ENCODE peak calls at places on chromosome 4, in five cellular contexts. One of them, this sample, is unnamed.

GRCh38 chr4:3204021-3204431 is 44.9 kb upstream of the MSANTD1 start:
- DNase-seq in effector memory CD4-positive, alpha-beta T cell: no peak
- DNase-seq in HFF-Myc: no peak
- DNase-seq in brain microvascular endothelial cell: peak
- DNase-seq in dorsolateral prefrontal cortex: no peak
- DNase-seq in this sample: no peak

GRCh38 chr4:88592600-88593448 is 544 bp downstream of the HERC3 start:
- DNase-seq in effector memory CD4-positive, alpha-beta T cell: peak
- DNase-seq in HFF-Myc: no peak
- DNase-seq in brain microvascular endothelial cell: peak
- DNase-seq in dorsolateral prefrontal cortex: peak
- DNase-seq in this sample: no peak

GRCh38 chr4:73409012-73409862 is 5.2 kb downstream of the ALB start:
- DNase-seq in effector memory CD4-positive, alpha-beta T cell: no peak
- DNase-seq in HFF-Myc: no peak
- DNase-seq in brain microvascular endothelial cell: no peak
- DNase-seq in dorsolateral prefrontal cortex: no peak
- DNase-seq in this sample: no peak

GRCh38 chr4:173835863-173836262 is 305.8 kb upstream of the HAND2 start:
- DNase-seq in effector memory CD4-positive, alpha-beta T cell: no peak
- DNase-seq in HFF-Myc: no peak
- DNase-seq in brain microvascular endothelial cell: peak
- DNase-seq in dorsolateral prefrontal cortex: no peak
- DNase-seq in this sample: no peak

GRCh38 chr4:40269133-40269532 is 66.0 kb upstream of the CHRNA9 start:
- DNase-seq in effector memory CD4-positive, alpha-beta T cell: no peak
- DNase-seq in HFF-Myc: no peak
- DNase-seq in brain microvascular endothelial cell: no peak
- DNase-seq in dorsolateral prefrontal cortex: no peak
- DNase-seq in this sample: no peak

GRCh38 chr4:147173797-147174196 is 228.1 kb upstream of the TTC29 start:
- DNase-seq in effector memory CD4-positive, alpha-beta T cell: no peak
- DNase-seq in HFF-Myc: no peak
- DNase-seq in brain microvascular endothelial cell: no peak
- DNase-seq in dorsolateral prefrontal cortex: no peak
- DNase-seq in this sample: no peak

GRCh38 chr4:5963611-5964010 is 54.6 kb downstream of the C4orf50 start:
- DNase-seq in effector memory CD4-positive, alpha-beta T cell: no peak
- DNase-seq in HFF-Myc: no peak
- DNase-seq in brain microvascular endothelial cell: no peak
- DNase-seq in dorsolateral prefrontal cortex: no peak
- DNase-seq in this sample: no peak

GRCh38 chr4:56752985-56753384 is 68.5 kb downstream of the SPINK2 start:
- DNase-seq in effector memory CD4-positive, alpha-beta T cell: no peak
- DNase-seq in HFF-Myc: no peak
- DNase-seq in brain microvascular endothelial cell: no peak
- DNase-seq in dorsolateral prefrontal cortex: no peak
- DNase-seq in this sample: no peak

GRCh38 chr4:86551387-86551786 is 42.7 kb upstream of the PTPN13 start:
- DNase-seq in effector memory CD4-positive, alpha-beta T cell: no peak
- DNase-seq in HFF-Myc: no peak
- DNase-seq in brain microvascular endothelial cell: no peak
- DNase-seq in dorsolateral prefrontal cortex: no peak
- DNase-seq in this sample: no peak

GRCh38 chr4:45423876-45424275 is 697.5 kb upstream of the GNPDA2 start:
- DNase-seq in effector memory CD4-positive, alpha-beta T cell: no peak
- DNase-seq in HFF-Myc: no peak
- DNase-seq in brain microvascular endothelial cell: no peak
- DNase-seq in dorsolateral prefrontal cortex: no peak
- DNase-seq in this sample: no peak

GRCh38 chr4:105145913-105146285 is 777 bp upstream of the TET2 start:
- DNase-seq in effector memory CD4-positive, alpha-beta T cell: no peak
- DNase-seq in HFF-Myc: no peak
- DNase-seq in brain microvascular endothelial cell: no peak
- DNase-seq in dorsolateral prefrontal cortex: peak
- DNase-seq in this sample: no peak

GRCh38 chr4:116638592-116638991 is 446.8 kb downstream of the TRAM1L1 start:
- DNase-seq in effector memory CD4-positive, alpha-beta T cell: no peak
- DNase-seq in HFF-Myc: no peak
- DNase-seq in brain microvascular endothelial cell: no peak
- DNase-seq in dorsolateral prefrontal cortex: no peak
- DNase-seq in this sample: no peak

GRCh38 chr4:1868912-1869311 is 2.3 kb upstream of the NSD2 start:
- DNase-seq in effector memory CD4-positive, alpha-beta T cell: no peak
- DNase-seq in HFF-Myc: no peak
- DNase-seq in brain microvascular endothelial cell: no peak
- DNase-seq in dorsolateral prefrontal cortex: no peak
- DNase-seq in this sample: no peak

GRCh38 chr4:119659576-119659975 is 31.0 kb upstream of the PDE5A start:
- DNase-seq in effector memory CD4-positive, alpha-beta T cell: no peak
- DNase-seq in HFF-Myc: peak
- DNase-seq in brain microvascular endothelial cell: peak
- DNase-seq in dorsolateral prefrontal cortex: no peak
- DNase-seq in this sample: no peak

GRCh38 chr4:33071552-33071951 is 2351.4 kb downstream of the PCDH7 start:
- DNase-seq in effector memory CD4-positive, alpha-beta T cell: no peak
- DNase-seq in HFF-Myc: no peak
- DNase-seq in brain microvascular endothelial cell: no peak
- DNase-seq in dorsolateral prefrontal cortex: no peak
- DNase-seq in this sample: no peak

GRCh38 chr4:111854494-111855087 is 290.7 kb upstream of the FAM241A start:
- DNase-seq in effector memory CD4-positive, alpha-beta T cell: no peak
- DNase-seq in HFF-Myc: no peak
- DNase-seq in brain microvascular endothelial cell: peak
- DNase-seq in dorsolateral prefrontal cortex: no peak
- DNase-seq in this sample: no peak

GRCh38 chr4:152536545-152537182 is 772 bp upstream of the FBXW7 start:
- DNase-seq in effector memory CD4-positive, alpha-beta T cell: peak
- DNase-seq in HFF-Myc: no peak
- DNase-seq in brain microvascular endothelial cell: peak
- DNase-seq in dorsolateral prefrontal cortex: peak
- DNase-seq in this sample: no peak

GRCh38 chr4:6361076-6361784 is 91.6 kb downstream of the WFS1 start:
- DNase-seq in effector memory CD4-positive, alpha-beta T cell: no peak
- DNase-seq in HFF-Myc: no peak
- DNase-seq in brain microvascular endothelial cell: no peak
- DNase-seq in dorsolateral prefrontal cortex: no peak
- DNase-seq in this sample: no peak

GRCh38 chr4:143336828-143337599 is at the start of gene GAB1:
- DNase-seq in effector memory CD4-positive, alpha-beta T cell: no peak
- DNase-seq in HFF-Myc: no peak
- DNase-seq in brain microvascular endothelial cell: peak
- DNase-seq in dorsolateral prefrontal cortex: peak
- DNase-seq in this sample: no peak

GRCh38 chr4:13160906-13161305 is 323.2 kb downstream of the RAB28 start:
- DNase-seq in effector memory CD4-positive, alpha-beta T cell: no peak
- DNase-seq in HFF-Myc: no peak
- DNase-seq in brain microvascular endothelial cell: peak
- DNase-seq in dorsolateral prefrontal cortex: no peak
- DNase-seq in this sample: peak

DNA sequence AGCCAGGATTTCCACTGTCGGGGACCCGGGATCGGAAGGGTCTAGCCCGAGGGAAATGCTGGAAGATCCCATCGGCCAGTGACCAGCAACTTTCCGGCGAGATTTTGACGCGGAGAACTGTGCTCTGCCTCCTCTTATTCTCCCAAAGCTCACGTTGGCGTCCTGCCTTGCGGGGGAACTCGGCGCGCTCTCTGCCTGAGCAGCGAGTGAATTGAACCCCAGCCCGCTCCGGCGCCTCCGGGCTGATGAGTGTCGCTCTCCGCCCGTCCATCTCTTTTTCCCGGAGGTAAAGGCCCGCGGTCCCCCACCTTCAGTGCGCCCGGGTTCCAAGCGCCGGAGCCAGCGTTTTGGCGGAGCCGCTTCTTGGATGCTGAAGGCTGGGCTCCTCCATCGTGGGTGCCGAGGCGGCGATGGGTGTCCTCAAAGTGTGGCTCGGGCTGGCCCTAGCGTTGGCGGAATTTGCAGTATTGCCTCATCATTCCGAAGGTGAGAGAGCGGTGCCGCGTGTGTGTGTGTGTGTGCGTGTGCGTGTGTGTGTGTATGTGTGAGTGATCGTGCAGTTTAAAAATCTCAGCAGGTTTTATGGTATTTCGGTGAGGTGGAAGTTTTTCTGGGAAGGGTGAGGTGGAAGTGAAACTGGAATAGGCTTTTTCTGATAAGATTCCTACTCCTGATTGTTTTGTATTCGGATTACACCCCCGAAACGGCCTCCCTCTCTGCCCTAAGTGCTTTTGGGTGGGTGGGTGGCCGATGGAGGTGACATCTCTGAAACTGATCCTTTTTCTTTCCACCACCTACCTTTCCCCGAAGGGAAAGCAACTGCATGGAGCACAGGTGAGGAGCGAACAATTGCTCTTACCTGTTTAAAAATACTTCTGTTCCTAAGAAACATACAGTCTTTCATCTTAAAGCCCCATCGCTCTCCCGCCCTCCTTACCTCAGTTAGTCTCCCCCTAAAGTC is 757 bp downstream of the FRAS1 start:
- DNase-seq in effector memory CD4-positive, alpha-beta T cell: no peak
- DNase-seq in HFF-Myc: peak
- DNase-seq in brain microvascular endothelial cell: peak
- DNase-seq in dorsolateral prefrontal cortex: peak
- DNase-seq in this sample: no peak
- H3K4me3 ChIP-seq in effector memory CD4-positive, alpha-beta T cell: peak
- H3K4me3 ChIP-seq in HFF-Myc: peak
- H3K4me3 ChIP-seq in brain microvascular endothelial cell: peak
- H3K4me3 ChIP-seq in dorsolateral prefrontal cortex: peak
- H3K4me3 ChIP-seq in this sample: peak

GRCh38 chr4:26648260-26648659 is 64.4 kb downstream of the TBC1D19 start:
- DNase-seq in effector memory CD4-positive, alpha-beta T cell: no peak
- DNase-seq in HFF-Myc: no peak
- DNase-seq in brain microvascular endothelial cell: no peak
- DNase-seq in dorsolateral prefrontal cortex: no peak
- DNase-seq in this sample: no peak
- H3K4me3 ChIP-seq in effector memory CD4-positive, alpha-beta T cell: no peak
- H3K4me3 ChIP-seq in HFF-Myc: no peak
- H3K4me3 ChIP-seq in brain microvascular endothelial cell: no peak
- H3K4me3 ChIP-seq in dorsolateral prefrontal cortex: no peak
- H3K4me3 ChIP-seq in this sample: no peak

GRCh38 chr4:141275834-141276233 is 55.1 kb downstream of the ZNF330 start:
- DNase-seq in effector memory CD4-positive, alpha-beta T cell: no peak
- DNase-seq in HFF-Myc: peak
- DNase-seq in brain microvascular endothelial cell: peak
- DNase-seq in dorsolateral prefrontal cortex: no peak
- DNase-seq in this sample: peak
- H3K4me3 ChIP-seq in effector memory CD4-positive, alpha-beta T cell: no peak
- H3K4me3 ChIP-seq in HFF-Myc: no peak
- H3K4me3 ChIP-seq in brain microvascular endothelial cell: no peak
- H3K4me3 ChIP-seq in dorsolateral prefrontal cortex: no peak
- H3K4me3 ChIP-seq in this sample: no peak

GRCh38 chr4:95180531-95181315 is 368.1 kb downstream of the UNC5C start:
- DNase-seq in effector memory CD4-positive, alpha-beta T cell: no peak
- DNase-seq in HFF-Myc: no peak
- DNase-seq in brain microvascular endothelial cell: no peak
- DNase-seq in dorsolateral prefrontal cortex: no peak
- DNase-seq in this sample: no peak
- H3K4me3 ChIP-seq in effector memory CD4-positive, alpha-beta T cell: no peak
- H3K4me3 ChIP-seq in HFF-Myc: no peak
- H3K4me3 ChIP-seq in brain microvascular endothelial cell: no peak
- H3K4me3 ChIP-seq in dorsolateral prefrontal cortex: no peak
- H3K4me3 ChIP-seq in this sample: no peak